ENCODE peak calls at places on chromosomes 5 and 9, in nine cellular contexts. U is MM.1S, V is GM23248, K is fibroblast of lung, S is PC-3, L is HCT116, O is mesenchymal stem cell, E is IMR-90, T is hepatocyte. N is an unnamed sample.

GRCh38 chr9:131758972-131759647 is 19.2 kb upstream of the RAPGEF1 start:
- DNase-seq in U (no peak), O (peak), E (peak), V (peak), T (no peak), L (no peak), K (peak), S (peak), N (no peak)

GRCh38 chr5:150642567-150642927 is 2.1 kb downstream of the SYNPO start:
- DNase-seq in O (peak), U (no peak), E (peak), K (peak), V (peak), S (peak), L (peak), T (peak), N (peak)

GRCh38 chr9:132797861-132798659 is 80.0 kb downstream of the AK8 start:
- DNase-seq in U (no peak), K (no peak), V (peak), T (no peak), S (no peak), L (no peak), E (no peak), O (no peak), N (no peak)

GRCh38 chr9:134041649-134041962 is 16.3 kb downstream of the BRD3OS start:
- DNase-seq in E (no peak), L (no peak), U (no peak), O (no peak), S (no peak), V (no peak), T (no peak), K (no peak), N (peak)

GRCh38 chr9:16869961-16870605 is 387 bp downstream of the BNC2 start:
- DNase-seq in S (peak), O (no peak), T (peak), U (no peak), L (no peak), E (peak), K (peak), V (peak), N (peak)

GRCh38 chr5:76818844-76819831 is at the start of gene F2RL1:
- DNase-seq in S (peak), O (peak), V (peak), T (peak), E (peak), K (peak), U (peak), L (peak), N (peak)

GRCh38 chr5:175623086-175623485 is 34.8 kb upstream of the HRH2 start:
- DNase-seq in L (no peak), K (no peak), O (no peak), S (no peak), E (no peak), T (no peak), V (no peak), U (no peak), N (no peak)

GRCh38 chr9:93675336-93676150 is 99.2 kb downstream of the PHF2 start:
- DNase-seq in U (no peak), L (no peak), E (no peak), O (no peak), S (no peak), K (no peak), T (no peak), V (no peak), N (peak)

GRCh38 chr9:82247318-82247717 is 258.7 kb downstream of the SPATA31D1 start:
- DNase-seq in O (no peak), K (no peak), L (no peak), U (no peak), S (no peak), V (no peak), T (no peak), E (no peak), N (peak)

GRCh38 chr5:107477492-107477891 is 193.2 kb downstream of the EFNA5 start:
- DNase-seq in E (no peak), S (peak), T (no peak), V (no peak), O (no peak), U (no peak), K (no peak), L (no peak), N (no peak)

GRCh38 chr5:43400082-43400481 is 12.1 kb downstream of the CCL28 start:
- DNase-seq in O (peak), L (no peak), V (peak), K (peak), U (no peak), T (no peak), E (peak), S (peak), N (peak)

GRCh38 chr9:107548298-107549142 is 59.0 kb upstream of the KLF4 start:
- DNase-seq in E (peak), L (peak), V (peak), O (peak), S (peak), U (no peak), K (peak), T (peak), N (peak)

GRCh38 chr5:181255276-181255675 is 5.7 kb downstream of the TRIM52 start:
- DNase-seq in O (no peak), K (no peak), L (no peak), V (no peak), U (no peak), S (no peak), E (no peak), T (no peak), N (no peak)

GRCh38 chr5:178547052-178547666 is 43.0 kb downstream of the COL23A1 start:
- DNase-seq in K (no peak), O (no peak), L (no peak), U (no peak), V (no peak), S (no peak), E (no peak), T (no peak), N (no peak)

GRCh38 chr5:113296681-113297080 is 138.1 kb downstream of the TSSK1B start:
- DNase-seq in S (no peak), O (no peak), U (no peak), L (no peak), V (peak), K (no peak), T (no peak), E (peak), N (no peak)

GRCh38 chr9:97853056-97853843 is at the start of gene FOXE1:
- DNase-seq in K (no peak), E (no peak), O (no peak), S (no peak), V (no peak), L (no peak), T (no peak), U (no peak), N (peak)

GRCh38 chr5:180137401-180138213 is 66.0 kb upstream of the RNF130 start:
- DNase-seq in K (no peak), L (no peak), U (no peak), E (no peak), O (no peak), T (no peak), S (no peak), V (no peak), N (peak)

GRCh38 chr9:31736581-31737179 is 647.8 kb upstream of the ACO1 start:
- DNase-seq in U (no peak), T (no peak), S (no peak), V (no peak), E (no peak), O (no peak), K (no peak), L (no peak), N (no peak)

GRCh38 chr5:40236001-40236400 is 443.7 kb upstream of the PTGER4 start:
- DNase-seq in S (peak), L (no peak), V (no peak), E (no peak), K (no peak), T (no peak), U (no peak), O (peak), N (no peak)

GRCh38 chr5:63822633-63823032 is 139.6 kb downstream of the HTR1A start:
- DNase-seq in T (no peak), U (no peak), S (peak), K (no peak), E (no peak), O (peak), L (no peak), V (no peak), N (no peak)

GRCh38 chr5:41856644-41857491 is 13.4 kb downstream of the OXCT1 start:
- DNase-seq in V (peak), K (peak), O (peak), T (peak), U (peak), E (peak), S (peak), L (peak), N (peak)

GRCh38 chr5:136308396-136308795 is 56.9 kb downstream of the TRPC7 start:
- DNase-seq in L (no peak), V (peak), T (no peak), U (no peak), S (peak), E (no peak), K (no peak), O (peak), N (no peak)

GRCh38 chr5:6556802-6557102 is 76.1 kb downstream of the NSUN2 start:
- DNase-seq in S (no peak), O (no peak), K (no peak), T (no peak), U (no peak), E (no peak), V (no peak), L (no peak), N (no peak)

GRCh38 chr5:112529525-112529924 is 110.4 kb upstream of the EPB41L4A start:
- DNase-seq in S (peak), L (peak), K (no peak), U (peak), O (no peak), V (no peak), E (no peak), T (no peak), N (no peak)

GRCh38 chr9:119963798-119964372 is 594.6 kb upstream of the BRINP1 start:
- DNase-seq in K (peak), V (peak), O (peak), L (peak), U (no peak), S (peak), T (peak), E (peak), N (peak)

GRCh38 chr9:97793067-97793466 is 60.0 kb upstream of the FOXE1 start:
- DNase-seq in O (no peak), E (no peak), K (no peak), S (no peak), T (no peak), U (no peak), V (no peak), L (no peak), N (peak)

GRCh38 chr5:154478224-154478565 is at the start of gene HAND1:
- DNase-seq in L (peak), V (peak), T (peak), S (no peak), E (no peak), U (no peak), O (peak), K (no peak), N (peak)

GRCh38 chr5:165565921-165566320 is 2060.5 kb downstream of the MAT2B start:
- DNase-seq in K (no peak), L (no peak), U (no peak), O (no peak), S (no peak), T (no peak), V (no peak), E (no peak), N (no peak)

GRCh38 chr5:17216176-17216973 is 1.1 kb upstream of the BASP1 start:
- DNase-seq in S (peak), O (peak), K (peak), T (peak), U (peak), E (peak), V (peak), L (peak), N (peak)

GRCh38 chr9:96612105-96612965 is 7.3 kb downstream of the CDC14B start:
- DNase-seq in L (no peak), U (no peak), E (peak), O (peak), V (peak), T (peak), S (peak), K (peak), N (peak)

GRCh38 chr5:38755171-38755570 is 90.6 kb upstream of the OSMR start:
- DNase-seq in U (no peak), K (peak), E (peak), S (peak), O (peak), L (no peak), V (peak), T (no peak), N (peak)

GRCh38 chr9:33818832-33819500 is 2.0 kb downstream of the UBE2R2 start:
- DNase-seq in E (peak), S (peak), V (peak), U (no peak), L (no peak), K (peak), T (no peak), O (peak), N (peak)

GRCh38 chr5:107979272-107979671 is 308.5 kb upstream of the EFNA5 start:
- DNase-seq in K (peak), T (no peak), L (no peak), S (no peak), O (peak), E (peak), U (no peak), V (peak), N (no peak)

GRCh38 chr9:131096490-131097258 is at the start of gene AIF1L:
- DNase-seq in L (peak), S (peak), V (peak), E (no peak), U (no peak), T (peak), K (no peak), O (no peak), N (peak)

GRCh38 chr9:124257070-124257864 is 482 bp upstream of the NEK6 start:
- DNase-seq in S (peak), L (no peak), E (no peak), O (peak), T (no peak), K (peak), U (no peak), V (peak), N (peak)

DNA sequence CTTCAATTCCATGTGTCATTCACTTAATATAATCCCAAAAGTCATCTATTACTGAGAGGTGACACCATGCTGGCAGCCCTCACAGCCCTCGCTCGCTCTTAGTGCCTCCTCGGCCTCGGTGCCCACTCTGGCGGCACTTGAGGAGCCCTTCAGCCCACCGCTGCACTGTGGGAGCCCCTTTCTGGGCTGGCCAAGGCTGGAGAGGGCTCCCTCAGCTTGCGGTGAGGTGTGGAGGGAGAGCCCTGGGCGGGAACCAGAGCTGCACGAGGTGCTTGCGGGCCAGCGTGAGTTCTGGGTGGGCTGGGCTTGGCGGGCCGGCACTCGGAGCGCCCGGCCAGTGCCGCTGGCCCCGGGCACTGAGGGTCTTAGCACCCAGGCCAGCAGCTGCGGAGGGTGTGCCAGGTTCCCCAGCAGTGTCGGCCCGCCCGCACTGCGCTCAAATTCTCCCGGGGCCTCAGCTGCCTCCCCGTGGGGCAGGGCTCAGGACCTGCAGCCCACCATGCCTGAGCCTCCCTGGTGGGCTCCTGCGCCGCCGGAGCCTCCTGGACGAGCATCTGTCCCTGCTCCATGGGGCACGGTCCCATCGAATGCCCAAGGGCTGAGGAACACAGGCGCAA is 374.1 kb downstream of the ELAVL2 start:
- DNase-seq in O (no peak), T (no peak), U (no peak), E (no peak), V (no peak), K (no peak), L (no peak), S (no peak), N (no peak)
- H3K4me2 ChIP-seq in O (no peak), T (no peak), U (no peak), E (no peak), V (no peak), K (no peak), L (no peak), S (no peak), N (no peak)

GRCh38 chr9:113525208-113525607 is 61.7 kb downstream of the RGS3 start:
- DNase-seq in V (no peak), O (no peak), K (no peak), L (no peak), S (no peak), E (no peak), T (no peak), U (no peak), N (no peak)
- H3K4me3 ChIP-seq in V (no peak), O (no peak), K (no peak), L (no peak), S (no peak), E (no peak), T (no peak), U (no peak), N (no peak)

DNA sequence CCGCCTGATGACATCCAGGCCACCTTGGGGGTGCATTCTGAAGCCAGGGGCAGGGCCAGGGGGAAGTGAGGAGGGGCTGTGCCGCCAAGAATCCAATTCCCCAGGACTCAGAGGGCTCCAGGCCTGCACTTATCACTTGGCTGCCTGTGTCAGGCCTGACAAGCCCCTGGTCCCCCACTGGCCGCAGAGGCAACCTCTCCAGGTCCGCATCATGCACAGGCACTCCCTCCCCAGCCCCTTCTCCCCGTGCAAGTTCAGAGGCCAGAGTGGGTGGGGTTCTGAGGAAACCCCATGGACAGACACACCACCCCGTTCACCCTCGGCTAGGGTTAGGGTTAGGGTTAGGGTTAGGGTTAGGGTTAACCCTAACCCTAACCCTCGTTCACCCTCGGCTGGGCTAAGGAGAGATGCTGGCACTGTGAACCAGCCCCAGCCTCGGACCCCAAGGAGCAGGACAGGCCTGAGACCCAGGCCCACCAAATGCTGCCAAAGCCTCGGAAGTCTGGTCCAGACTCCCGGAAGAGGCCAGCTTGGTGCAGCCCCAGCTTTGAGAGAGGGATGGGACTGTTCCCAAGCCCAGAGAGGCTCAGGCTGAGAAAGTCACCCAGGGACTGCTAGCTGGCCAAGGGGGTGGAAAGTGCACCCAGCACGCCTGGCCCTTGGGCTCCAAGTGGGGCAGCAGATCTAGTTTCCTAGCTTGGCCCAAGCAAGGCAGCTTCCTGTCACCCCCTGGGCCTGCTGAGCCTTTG is 4.9 kb downstream of the LCN2 start:
- DNase-seq in U (no peak), L (no peak), O (no peak), K (no peak), S (no peak), V (no peak), E (no peak), T (no peak), N (peak)
- H2AFZ ChIP-seq in U (no peak), L (no peak), O (no peak), K (no peak), S (no peak), V (no peak), E (no peak), T (no peak), N (no peak)

DNA sequence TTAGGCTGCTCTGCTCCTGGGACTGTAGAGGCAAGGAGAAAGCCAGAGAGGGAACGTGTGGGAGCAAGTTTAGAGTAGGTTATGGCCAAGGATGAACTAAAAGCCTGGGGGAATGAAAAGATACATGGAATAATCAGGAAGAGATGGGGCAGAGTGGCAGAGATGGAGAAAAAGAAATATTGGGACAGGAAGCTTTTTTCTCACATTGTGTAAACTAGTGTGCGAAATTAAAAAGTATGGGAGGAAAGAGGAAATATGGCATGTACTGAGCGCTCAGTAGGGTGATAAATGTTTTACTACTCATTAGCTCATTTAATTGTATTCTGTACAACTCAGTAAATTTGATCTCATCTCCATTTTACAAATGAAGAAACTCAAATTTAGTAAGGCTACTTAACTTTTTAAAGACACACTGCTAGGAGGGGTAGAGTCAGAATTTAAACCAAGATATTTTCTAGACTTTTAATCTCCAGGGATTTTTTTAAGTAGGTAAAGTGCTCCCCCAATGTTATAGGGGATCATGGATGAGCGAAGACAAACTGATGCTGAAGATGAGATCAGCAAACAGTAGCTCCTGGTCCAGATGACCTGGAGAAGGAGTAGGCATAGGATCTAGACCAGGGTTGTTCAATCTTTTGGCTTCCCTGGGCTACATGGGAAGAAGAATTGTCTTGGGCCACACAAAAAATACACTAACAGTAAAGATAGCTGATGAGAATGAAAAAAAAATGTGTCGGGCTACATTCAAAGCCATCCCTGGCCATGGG is 30.8 kb downstream of the ALDH1A1 start:
- DNase-seq in K (no peak), U (no peak), S (no peak), T (no peak), V (no peak), L (no peak), E (no peak), O (no peak), N (no peak)
- H3K4me2 ChIP-seq in K (no peak), U (no peak), S (no peak), T (no peak), V (no peak), L (no peak), E (no peak), O (no peak), N (no peak)

DNA sequence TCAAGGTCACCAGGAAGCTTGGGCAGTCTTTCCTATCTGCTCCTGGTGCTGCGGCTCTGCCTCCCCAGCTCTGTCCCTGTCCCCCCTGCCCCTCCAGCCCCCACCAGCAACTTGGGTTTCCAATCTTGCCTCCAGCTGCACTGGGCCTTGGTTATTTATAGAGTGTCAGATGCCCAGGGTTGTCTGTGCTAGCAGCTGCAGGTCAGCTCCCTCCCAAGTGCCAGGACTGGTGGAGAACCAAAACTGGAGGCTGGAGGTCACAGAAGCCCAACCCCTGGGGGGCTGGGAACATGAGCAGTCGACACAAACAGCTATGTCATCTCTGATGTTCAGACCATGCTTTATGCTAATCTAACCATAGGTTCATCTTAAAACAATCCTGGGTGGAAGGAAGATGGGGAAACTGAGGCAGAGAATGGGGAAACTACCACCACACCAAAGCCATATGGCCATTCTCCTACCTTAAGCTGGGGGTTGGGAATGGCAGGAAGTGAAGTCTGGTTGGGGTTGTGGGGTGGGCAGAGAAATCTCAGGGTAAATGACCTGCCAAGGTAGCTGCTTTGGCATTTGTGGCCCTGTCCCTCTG is 1.7 kb downstream of the TPM2 start:
- DNase-seq in K (no peak), E (no peak), L (no peak), O (no peak), S (no peak), T (no peak), V (no peak), U (no peak), N (peak)
- H3K4me3 ChIP-seq in K (peak), E (peak), L (peak), O (peak), S (peak), T (no peak), V (peak), U (no peak), N (peak)

N was measured in osteoblast.